ENCODE peak calls at places on chromosome 16, in five cellular contexts. G is H9, A is trophoblast cell, Y is H1, W is mesenchymal stem cell. L is an unnamed sample.

GRCh38 chr16:69494993-69495392 is 70.6 kb downstream of the CYB5B start:
- DNase-seq in G (peak; percentile 74), A (peak; percentile 52), Y (peak; percentile 83), W (no peak), L (no peak)

GRCh38 chr16:24834459-24835335 is 11.1 kb upstream of the SLC5A11 start:
- DNase-seq in G (peak; percentile 62), A (peak; percentile 64), Y (peak; percentile 55), W (peak; percentile 42), L (no peak)

GRCh38 chr16:57462209-57462977 is at the start of gene POLR2C:
- DNase-seq in G (peak; percentile 85), A (peak; percentile 98), Y (peak; percentile 95), W (peak; percentile 88), L (peak; percentile 83)

GRCh38 chr16:54503436-54503835 is 216.8 kb upstream of the IRX3 start:
- DNase-seq in G (no peak), A (no peak), Y (no peak), W (no peak), L (no peak)

GRCh38 chr16:48235556-48236136 is 8.5 kb upstream of the LONP2 start:
- DNase-seq in G (no peak), A (no peak), Y (no peak), W (peak; percentile 20), L (no peak)

GRCh38 chr16:27838536-27839175 is 224.9 kb downstream of the GSG1L start:
- DNase-seq in G (peak; percentile 19), A (peak; percentile 60), Y (no peak), W (no peak), L (no peak)

GRCh38 chr16:1078579-1079021 is 6.1 kb downstream of the SSTR5 start:
- DNase-seq in G (no peak), A (no peak), Y (no peak), W (no peak), L (no peak)

GRCh38 chr16:22638393-22639206 is 127.9 kb downstream of the NPIPB5 start:
- DNase-seq in G (no peak), A (peak; percentile 38), Y (no peak), W (no peak), L (no peak)

GRCh38 chr16:50781043-50781442 is 39.2 kb downstream of the CYLD start:
- DNase-seq in G (peak; percentile 66), A (peak; percentile 27), Y (no peak), W (peak; percentile 5), L (no peak)

GRCh38 chr16:54093281-54093680 is 193.3 kb downstream of the IRX3 start:
- DNase-seq in G (no peak), A (no peak), Y (no peak), W (no peak), L (no peak)

GRCh38 chr16:57614546-57615343 is 13.7 kb upstream of the ADGRG1 start:
- DNase-seq in G (peak; percentile 11), A (no peak), Y (peak; percentile 38), W (no peak), L (no peak)

GRCh38 chr16:57600048-57600835 is 28.2 kb upstream of the ADGRG1 start:
- DNase-seq in G (peak; percentile 91), A (peak; percentile 76), Y (peak; percentile 87), W (peak; percentile 23), L (peak; percentile 52)

GRCh38 chr16:29319726-29320125 is 86.8 kb downstream of the NPIPB11 start:
- DNase-seq in G (no peak), A (no peak), Y (no peak), W (no peak), L (no peak)
- H4K8ac ChIP-seq in G (no peak overlapping the region), A (no peak overlapping the region), Y (no peak overlapping the region), W (peak overlapping the region; percentile 61), L (no peak overlapping the region)

GRCh38 chr16:80323808-80324195 is 217.0 kb upstream of the DYNLRB2 start:
- DNase-seq in G (peak; percentile 31), A (no peak), Y (no peak), W (no peak), L (no peak)
- H2BK12ac ChIP-seq in G (peak overlapping the region; percentile 80), A (no peak overlapping the region), Y (peak overlapping the region; percentile 52), W (no peak overlapping the region), L (no peak overlapping the region)

GRCh38 chr16:12214509-12214908 is 238.0 kb downstream of the SNX29 start:
- DNase-seq in G (no peak), A (no peak), Y (no peak), W (no peak), L (no peak)
- H3K4me2 ChIP-seq in G (no peak overlapping the region), A (no peak overlapping the region), Y (peak overlapping the region; percentile 14), W (no peak overlapping the region), L (no peak overlapping the region)

DNA sequence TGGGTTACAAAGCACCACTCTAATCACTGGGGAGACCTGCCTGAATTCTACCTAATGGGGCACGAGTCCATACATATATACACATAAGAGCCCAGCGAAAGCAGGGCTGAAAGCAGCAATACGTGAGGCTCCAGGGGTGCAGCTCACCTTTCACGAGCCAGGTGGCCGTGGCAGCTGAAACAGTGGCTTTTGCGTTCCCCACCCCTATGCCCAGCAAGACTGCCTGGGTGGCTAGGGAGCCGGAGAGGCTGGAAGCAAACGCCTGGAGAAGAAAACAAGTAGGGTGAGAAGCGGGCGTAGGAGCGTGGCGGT is 618 bp downstream of the RUSF1 start:
- DNase-seq in G (no peak), A (no peak), Y (no peak), W (no peak), L (no peak)
- H4K8ac ChIP-seq in G (no peak overlapping the region), A (peak overlapping the region; percentile 96), Y (peak overlapping the region; percentile 22), W (no peak overlapping the region), L (no peak overlapping the region)

GRCh38 chr16:52203096-52203495 is 343.8 kb downstream of the TOX3 start:
- DNase-seq in G (no peak), A (peak; percentile 56), Y (no peak), W (no peak), L (no peak)
- H2BK12ac ChIP-seq in G (no peak overlapping the region), A (no peak overlapping the region), Y (no peak overlapping the region), W (no peak overlapping the region), L (no peak overlapping the region)

DNA sequence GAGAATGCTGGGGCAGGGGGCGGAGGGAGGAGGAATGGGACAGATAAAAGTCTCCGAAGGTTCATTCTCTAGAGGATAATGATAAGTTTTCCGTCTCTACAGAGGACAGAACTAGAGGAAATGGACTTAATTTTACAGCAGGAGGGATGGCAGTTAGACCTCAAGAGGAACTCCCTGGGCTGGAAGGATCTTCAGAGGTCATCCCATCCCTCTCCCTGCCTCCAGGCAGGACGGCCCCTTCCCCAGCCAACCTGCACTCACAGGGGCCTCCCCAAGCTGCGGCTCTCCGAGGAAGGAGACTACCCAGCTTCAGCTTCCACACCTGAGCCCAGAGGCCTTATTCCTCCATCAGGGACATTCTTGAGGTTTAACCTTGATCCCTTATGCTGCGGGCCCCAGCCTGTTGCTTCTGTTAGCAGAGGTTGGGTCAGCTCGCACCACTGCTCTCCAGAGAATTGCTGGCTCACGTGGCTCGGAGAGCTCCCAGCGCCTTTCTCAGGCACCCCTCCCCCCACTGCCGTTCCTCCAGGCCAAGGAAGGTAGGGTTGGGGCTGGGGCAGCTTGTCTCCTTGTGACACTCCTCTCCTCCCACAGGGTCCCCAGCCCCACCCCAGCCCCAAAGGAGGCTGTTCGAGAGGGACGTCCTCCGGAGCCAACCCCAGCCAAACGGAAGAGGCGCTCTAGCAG is 8.5 kb downstream of the ELOB start:
- DNase-seq in G (no peak), A (no peak), Y (no peak), W (no peak), L (no peak)
- H3K4me2 ChIP-seq in G (no peak overlapping the region), A (no peak overlapping the region), Y (no peak overlapping the region), W (no peak overlapping the region), L (no peak overlapping the region)

GRCh38 chr16:66608241-66609138 is 4.0 kb downstream of the CMTM3 start:
- DNase-seq in G (peak; percentile 94), A (peak; percentile 97), Y (peak; percentile 96), W (peak; percentile 86), L (peak; percentile 74)
- H4K8ac ChIP-seq in G (no peak overlapping the region), A (no peak overlapping the region), Y (no peak overlapping the region), W (peak overlapping the region; percentile 49), L (no peak overlapping the region)

DNA sequence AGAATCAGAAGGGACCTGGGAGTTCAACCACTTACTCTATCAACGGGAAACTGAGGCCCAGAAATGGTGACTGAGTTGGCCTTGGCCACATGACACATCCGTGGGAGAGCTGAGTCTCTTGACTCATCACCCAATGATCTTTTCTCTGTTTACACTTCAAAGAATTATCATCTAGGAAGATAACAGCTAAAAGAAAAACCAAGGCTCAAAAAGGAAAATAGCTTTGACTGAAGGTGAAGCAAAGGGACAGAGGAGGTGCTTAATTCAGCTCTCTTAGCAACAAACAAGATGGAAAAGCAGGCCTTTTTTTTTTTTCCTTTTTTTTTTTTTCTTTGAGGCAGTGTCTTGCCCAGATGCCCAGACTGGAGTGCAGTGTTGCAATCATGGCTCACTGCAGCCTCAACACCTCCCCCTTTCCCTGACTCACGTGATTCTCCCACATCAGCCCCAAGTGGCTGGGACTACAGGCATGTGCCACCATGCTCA is 16.7 kb downstream of the ERCC4 start:
- DNase-seq in G (no peak), A (peak; percentile 28), Y (no peak), W (peak; percentile 80), L (no peak)
- H2BK12ac ChIP-seq in G (no peak overlapping the region), A (no peak overlapping the region), Y (no peak overlapping the region), W (no peak overlapping the region), L (no peak overlapping the region)

GRCh38 chr16:72561-73537 is at the start of gene RHBDF1:
- DNase-seq in G (peak; percentile 75), A (peak; percentile 85), Y (peak; percentile 76), W (peak; percentile 65), L (peak; percentile 66)
- H3K4me2 ChIP-seq in G (peak within 1 kb of the TSS; percentile 70), A (peak within 1 kb of the TSS; percentile 72), Y (peak within 1 kb of the TSS; percentile 95), W (peak within 1 kb of the TSS; percentile 86), L (peak within 1 kb of the TSS; percentile 92)

DNA sequence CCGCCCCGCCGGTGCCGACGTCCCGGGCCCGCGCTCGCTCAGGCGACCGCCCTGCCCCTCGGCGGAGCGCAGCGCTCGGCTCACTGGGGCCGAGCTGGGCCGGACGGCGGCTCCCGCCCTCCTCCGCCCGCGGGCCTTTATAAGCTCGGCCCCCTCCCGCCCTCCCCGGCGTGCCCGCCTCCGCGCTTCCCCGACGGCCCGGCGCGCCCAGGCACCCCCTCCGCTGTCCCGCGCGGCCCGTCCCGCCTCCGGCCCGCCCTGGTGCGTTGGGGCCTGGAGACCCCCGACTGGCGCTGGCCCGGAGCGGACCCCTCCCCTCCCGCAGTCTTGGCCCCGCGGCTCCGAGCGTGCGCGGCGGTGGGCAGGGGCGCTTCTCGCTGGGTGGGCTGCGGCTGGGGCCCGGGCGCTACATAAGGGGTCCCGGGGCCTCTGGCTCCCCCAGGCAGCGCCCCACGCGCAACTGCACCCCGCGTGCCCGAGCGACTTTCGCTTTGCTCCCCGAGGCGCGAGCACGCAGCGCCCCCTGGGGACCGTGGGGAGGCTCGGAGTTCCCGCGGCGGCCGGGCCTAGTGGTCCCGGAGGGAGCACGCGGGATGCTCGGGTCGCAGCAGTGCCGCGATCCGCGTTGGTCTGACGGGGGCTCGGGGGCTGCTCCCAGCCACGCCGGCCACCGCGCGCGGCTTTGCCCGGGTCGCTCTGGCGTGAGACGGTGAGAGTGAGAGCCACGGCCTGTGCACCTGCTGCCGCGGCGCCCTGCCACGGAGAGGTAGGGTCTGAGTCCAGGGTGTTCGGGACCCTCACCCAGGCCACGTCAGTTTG is at the start of gene PIEZO1:
- DNase-seq in G (no peak), A (peak; percentile 66), Y (no peak), W (peak; percentile 73), L (no peak)
- H4K8ac ChIP-seq in G (no peak within 1 kb of the TSS), A (peak within 1 kb of the TSS; percentile 91), Y (peak within 1 kb of the TSS; percentile 76), W (peak within 1 kb of the TSS; percentile 96), L (peak within 1 kb of the TSS; percentile 92)